ENCODE peak calls at places on chromosomes 7 and 10, in five cellular contexts. B is transverse colon, D is AG20443, Q is mammary epithelial cell, E is iPS-NIHi11. R is an unnamed sample.

GRCh38 chr7:135181261-135181928 is 10.9 kb upstream of the CYREN start:
- DNase-seq in B (no peak), E (no peak), Q (no peak), D (no peak), R (no peak)

GRCh38 chr7:36977878-36978277 is 253.6 kb upstream of the AOAH start:
- DNase-seq in E (no peak), D (no peak), Q (no peak), B (no peak), R (no peak)

GRCh38 chr7:48089415-48089975 is 430 bp downstream of the UPP1 start:
- DNase-seq in D (peak; percentile 32), B (peak; percentile 74), Q (no peak), E (peak; percentile 71), R (peak; percentile 91)

GRCh38 chr7:40714338-40715052 is 579.7 kb downstream of the SUGCT start:
- DNase-seq in B (no peak), Q (no peak), D (peak; percentile 32), E (no peak), R (no peak)

GRCh38 chr7:140456627-140457051 is 22.7 kb downstream of the MKRN1 start:
- DNase-seq in Q (no peak), B (peak; percentile 44), E (no peak), D (no peak), R (no peak)

GRCh38 chr7:82156168-82156567 is 287.4 kb downstream of the CACNA2D1 start:
- DNase-seq in D (no peak), E (peak; percentile 42), B (no peak), Q (no peak), R (no peak)

GRCh38 chr7:20199015-20199737 is 18.0 kb downstream of the MACC1 start:
- DNase-seq in E (peak; percentile 37), B (peak; percentile 85), D (peak; percentile 61), Q (peak; percentile 92), R (no peak)

GRCh38 chr10:110664483-110665420 is 20.6 kb downstream of the RBM20 start:
- DNase-seq in B (peak; percentile 27), D (peak; percentile 46), Q (peak; percentile 88), E (no peak), R (peak; percentile 91)

GRCh38 chr7:55534916-55535636 is 37.2 kb downstream of the VOPP1 start:
- DNase-seq in D (no peak), Q (no peak), B (no peak), E (no peak), R (no peak)

GRCh38 chr7:136549756-136550155 is 318.7 kb upstream of the CHRM2 start:
- DNase-seq in E (no peak), Q (no peak), D (no peak), B (no peak), R (no peak)

GRCh38 chr7:131042269-131043160 is 285.2 kb upstream of the MKLN1 start:
- DNase-seq in E (peak; percentile 39), D (no peak), Q (no peak), B (no peak), R (no peak)

GRCh38 chr10:3803884-3804741 is 19.1 kb upstream of the KLF6 start:
- DNase-seq in B (no peak), Q (no peak), D (no peak), E (no peak), R (peak; percentile 57)

GRCh38 chr7:148260605-148261004 is 330.0 kb upstream of the C7orf33 start:
- DNase-seq in E (no peak), B (peak; percentile 20), D (no peak), Q (no peak), R (no peak)

GRCh38 chr7:135801045-135801693 is 52.6 kb upstream of the FAM180A start:
- DNase-seq in Q (peak; percentile 51), D (peak; percentile 82), E (peak; percentile 77), B (no peak), R (peak; percentile 55)

GRCh38 chr10:132532784-132533560 is 4.6 kb upstream of the INPP5A start:
- DNase-seq in B (no peak), D (peak; percentile 42), E (no peak), Q (peak; percentile 83), R (peak; percentile 95)

GRCh38 chr10:50585921-50586739 is 37.6 kb downstream of the SGMS1 start:
- DNase-seq in Q (peak; percentile 60), D (peak; percentile 74), E (no peak), B (no peak), R (no peak)

GRCh38 chr10:97274828-97275227 is 17.6 kb downstream of the ARHGAP19 start:
- DNase-seq in Q (no peak), B (no peak), E (no peak), D (no peak), R (no peak)

GRCh38 chr7:75980865-75981449 is 13.4 kb downstream of the TMEM120A start:
- DNase-seq in E (no peak), B (no peak), D (no peak), Q (no peak), R (no peak)

GRCh38 chr10:99779335-99779734 is 3.1 kb upstream of the ABCC2 start:
- DNase-seq in B (no peak), E (no peak), Q (peak; percentile 51), D (no peak), R (no peak)

GRCh38 chr7:77202544-77202976 is 2.9 kb upstream of the FGL2 start:
- DNase-seq in E (no peak), Q (no peak), D (no peak), B (peak; percentile 37), R (no peak)

GRCh38 chr10:99958806-99959205 is 50.9 kb downstream of the DNMBP start:
- DNase-seq in E (no peak), B (no peak), Q (no peak), D (no peak), R (no peak)

GRCh38 chr7:151131284-151131621 is 36.2 kb downstream of the GBX1 start:
- DNase-seq in B (no peak), E (no peak), D (no peak), Q (no peak), R (no peak)